ENCODE peak calls at places on chromosome 17, in ten cellular contexts. B is adrenal gland, Y is body of pancreas, Z is sigmoid colon, U is Peyer's patch, F is Panc1, L is uterus, E is iPS DF 6.9, J is IMR-90, X is heart right ventricle. N is an unnamed sample. For H3K27me3, the result is how much of the 10 kb centered on the place peaks cover.

GRCh38 chr17:8867361-8867981 is at the start of gene PIK3R6:
- DNase-seq in B (peak), Y (no peak), Z (no peak), U (no peak), F (no peak), L (no peak), E (no peak), J (no peak), X (no peak), N (peak)

GRCh38 chr17:82832881-82833475 is 6.8 kb downstream of the ZNF750 start:
- DNase-seq in B (no peak), Y (no peak), Z (peak), U (no peak), F (no peak), L (no peak), E (no peak), J (no peak), X (no peak), N (no peak)

GRCh38 chr17:80663783-80664206 is 119.2 kb downstream of the RPTOR start:
- DNase-seq in B (peak), Y (no peak), Z (peak), U (no peak), F (no peak), L (peak), E (no peak), J (peak), X (no peak), N (peak)

GRCh38 chr17:29237476-29238132 is 9.1 kb upstream of the CRYBA1 start:
- DNase-seq in B (no peak), Y (no peak), Z (no peak), U (no peak), F (no peak), L (no peak), E (no peak), J (peak), X (no peak), N (no peak)

GRCh38 chr17:56595831-56596740 is 2.6 kb downstream of the NOG start:
- DNase-seq in B (no peak), Y (no peak), Z (no peak), U (no peak), F (no peak), L (no peak), E (no peak), J (peak), X (no peak), N (no peak)

GRCh38 chr17:50037321-50038107 is 18.4 kb upstream of the ITGA3 start:
- DNase-seq in B (peak), Y (peak), Z (peak), U (no peak), F (no peak), L (peak), E (no peak), J (peak), X (no peak), N (no peak)

GRCh38 chr17:40800381-40800780 is 622 bp upstream of the KRT28 start:
- DNase-seq in B (no peak), Y (no peak), Z (no peak), U (no peak), F (no peak), L (no peak), E (no peak), J (no peak), X (no peak), N (no peak)

GRCh38 chr17:43800736-43801135 is 20.5 kb downstream of the CFAP97D1 start:
- DNase-seq in B (no peak), Y (no peak), Z (no peak), U (no peak), F (no peak), L (no peak), E (no peak), J (no peak), X (no peak), N (no peak)

GRCh38 chr17:64214950-64215349 is 48.1 kb downstream of the TEX2 start:
- DNase-seq in B (no peak), Y (no peak), Z (no peak), U (no peak), F (no peak), L (no peak), E (no peak), J (no peak), X (no peak), N (no peak)

GRCh38 chr17:10668771-10669170 is 11.7 kb upstream of the MYH3 start:
- DNase-seq in B (no peak), Y (no peak), Z (no peak), U (no peak), F (no peak), L (no peak), E (no peak), J (peak), X (no peak), N (no peak)

GRCh38 chr17:181213-182163 is at the start of gene DOC2B:
- DNase-seq in B (peak), Y (peak), Z (no peak), U (no peak), F (no peak), L (no peak), E (no peak), J (peak), X (peak), N (no peak)

GRCh38 chr17:44008205-44008909 is 3.9 kb downstream of the NAGS start:
- DNase-seq in B (no peak), Y (no peak), Z (no peak), U (no peak), F (no peak), L (no peak), E (no peak), J (no peak), X (no peak), N (no peak)

GRCh38 chr17:17722081-17722905 is 41.0 kb downstream of the RAI1 start:
- DNase-seq in B (no peak), Y (no peak), Z (no peak), U (no peak), F (no peak), L (no peak), E (no peak), J (peak), X (no peak), N (no peak)

GRCh38 chr17:31580331-31581021 is 189.0 kb downstream of the RAB11FIP4 start:
- DNase-seq in B (no peak), Y (no peak), Z (no peak), U (no peak), F (no peak), L (peak), E (no peak), J (peak), X (no peak), N (no peak)

GRCh38 chr17:4741544-4741943 is 1.8 kb upstream of the CXCL16 start:
- DNase-seq in B (no peak), Y (no peak), Z (no peak), U (no peak), F (no peak), L (no peak), E (no peak), J (no peak), X (no peak), N (no peak)
- H3K27me3 ChIP-seq in B (under half), Y (under half), Z (under half), U (under half), F (under half), L (under half), E (under half), J (half or more), X (under half), N (under half)

DNA sequence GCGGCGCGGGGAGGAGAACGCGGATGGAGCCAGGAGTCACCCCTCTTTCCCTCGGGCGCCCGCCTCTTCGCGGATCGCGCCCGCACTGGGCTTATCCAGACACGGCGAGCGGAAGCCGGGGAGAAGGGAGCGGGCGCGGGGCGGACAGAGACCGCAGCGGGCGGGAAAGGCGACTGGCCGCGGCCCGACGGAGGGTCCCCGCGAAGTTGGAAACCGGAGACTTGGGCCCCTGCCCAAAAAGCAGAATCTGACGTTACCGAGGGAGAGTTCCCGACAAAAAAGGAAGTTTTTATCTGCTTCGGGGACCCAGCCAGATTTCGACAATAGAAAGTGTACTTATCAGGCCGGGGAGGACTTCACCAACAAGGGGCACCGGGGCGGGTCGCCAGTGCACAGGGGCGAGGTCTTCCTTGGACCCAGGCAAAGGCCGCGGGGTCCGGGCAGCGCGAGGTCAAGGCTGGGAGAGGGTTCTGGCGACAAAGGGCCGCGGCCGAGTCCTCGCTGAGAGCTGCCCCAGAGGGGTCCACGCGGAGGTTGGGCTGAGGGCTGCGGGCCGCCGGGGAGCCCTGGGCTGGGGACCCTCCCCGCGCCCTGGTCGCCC is 512 bp downstream of the ST6GALNAC2 start:
- DNase-seq in B (no peak), Y (peak), Z (peak), U (no peak), F (no peak), L (no peak), E (no peak), J (no peak), X (no peak), N (no peak)
- H3K27me3 ChIP-seq in B (under half), Y (under half), Z (under half), U (under half), F (under half), L (under half), E (under half), J (under half), X (under half), N (under half)

GRCh38 chr17:36653374-36653773 is 52.0 kb downstream of the MRM1 start:
- DNase-seq in B (no peak), Y (no peak), Z (no peak), U (no peak), F (no peak), L (no peak), E (no peak), J (no peak), X (no peak), N (no peak)

GRCh38 chr17:36657390-36657762 is 56.0 kb downstream of the MRM1 start:
- DNase-seq in B (no peak), Y (no peak), Z (no peak), U (no peak), F (no peak), L (no peak), E (no peak), J (no peak), X (no peak), N (no peak)

GRCh38 chr17:36661688-36662087 is 60.3 kb downstream of the MRM1 start:
- DNase-seq in B (no peak), Y (no peak), Z (no peak), U (no peak), F (no peak), L (no peak), E (no peak), J (no peak), X (no peak), N (no peak)

GRCh38 chr17:36661047-36661666 is 59.8 kb downstream of the MRM1 start:
- DNase-seq in B (no peak), Y (no peak), Z (no peak), U (no peak), F (no peak), L (no peak), E (no peak), J (no peak), X (no peak), N (no peak)

GRCh38 chr17:36657763-36658490 is 56.5 kb downstream of the MRM1 start:
- DNase-seq in B (no peak), Y (no peak), Z (no peak), U (no peak), F (no peak), L (no peak), E (no peak), J (no peak), X (no peak), N (peak)
- H3K27me3 ChIP-seq in B (under half), Y (under half), Z (under half), U (under half), F (under half), L (under half), E (under half), J (half or more), X (half or more), N (under half)

DNA sequence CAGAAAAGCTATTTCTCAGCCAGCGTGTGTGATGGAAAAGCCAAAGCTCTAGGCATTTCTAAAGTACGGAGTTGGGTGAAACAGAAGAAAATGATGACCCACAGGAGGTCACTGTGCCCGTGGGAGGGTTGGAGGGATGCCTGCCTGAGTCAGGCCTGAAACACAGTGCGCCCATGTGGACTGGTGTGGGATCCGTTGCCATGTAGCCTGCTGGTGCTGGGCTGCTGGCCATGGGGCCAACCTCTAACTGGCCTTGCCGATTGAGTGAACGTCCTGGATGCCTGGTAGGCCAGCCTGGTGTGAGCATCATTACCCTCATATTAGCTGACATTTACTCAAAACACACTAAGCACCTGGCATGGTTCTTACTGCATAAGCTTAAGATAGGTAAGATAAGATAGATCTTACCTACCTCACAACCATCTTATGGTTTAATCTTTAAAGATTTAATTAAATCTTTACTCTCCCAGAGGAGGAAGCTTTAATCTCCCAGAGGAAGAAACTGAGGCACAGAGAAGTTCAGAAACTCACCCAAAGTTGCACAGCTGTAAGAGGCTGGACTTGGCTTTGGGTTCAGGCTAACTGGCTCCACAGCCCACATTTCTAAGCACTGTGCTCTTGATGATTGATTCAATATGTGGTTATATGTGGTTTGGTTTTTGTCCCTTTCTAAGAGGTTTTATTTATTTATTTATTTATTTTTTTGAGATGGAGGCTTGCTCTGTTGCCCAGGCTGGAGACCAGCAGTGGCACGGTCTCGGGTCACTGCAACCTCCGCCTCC is 15.7 kb downstream of the MGAT5B start:
- DNase-seq in B (no peak), Y (no peak), Z (no peak), U (no peak), F (no peak), L (no peak), E (no peak), J (no peak), X (no peak), N (no peak)
- H3K27me3 ChIP-seq in B (under half), Y (under half), Z (under half), U (under half), F (under half), L (under half), E (under half), J (under half), X (half or more), N (under half)

GRCh38 chr17:45221081-45221996 is at the start of gene FMNL1:
- DNase-seq in B (peak), Y (no peak), Z (no peak), U (peak), F (no peak), L (no peak), E (no peak), J (no peak), X (peak), N (peak)
- H3K27me3 ChIP-seq in B (under half), Y (under half), Z (under half), U (under half), F (under half), L (under half), E (under half), J (under half), X (under half), N (under half)

DNA sequence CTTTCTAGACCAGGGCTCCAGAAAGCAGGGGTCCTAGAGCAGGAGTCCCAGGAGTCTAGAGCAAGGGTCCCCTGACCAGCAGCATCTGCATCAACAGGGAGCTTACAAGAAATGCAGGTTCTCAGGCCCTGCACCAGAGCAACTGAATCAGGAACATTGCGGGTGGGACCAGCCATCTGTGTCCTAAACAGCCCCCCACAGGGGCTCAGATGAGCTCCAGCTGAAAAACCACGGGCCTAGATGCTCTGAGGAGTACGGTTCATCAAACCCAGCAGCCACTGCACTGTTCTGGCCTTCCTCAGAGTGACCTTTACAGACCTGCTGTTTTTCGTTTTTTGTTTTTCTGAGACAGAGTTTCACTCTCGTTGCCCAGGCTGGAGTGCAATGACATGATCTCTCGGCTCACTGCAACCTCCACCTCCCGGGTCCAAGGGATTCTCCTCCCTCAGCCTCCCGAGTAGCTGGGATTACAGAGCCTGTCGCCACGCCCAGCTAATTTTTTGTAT is 438.2 kb downstream of the SOX9 start:
- DNase-seq in B (no peak), Y (no peak), Z (no peak), U (no peak), F (no peak), L (no peak), E (no peak), J (no peak), X (no peak), N (no peak)
- H3K27me3 ChIP-seq in B (under half), Y (under half), Z (under half), U (under half), F (under half), L (under half), E (under half), J (under half), X (under half), N (under half)